ENCODE peak calls at places on chromosomes 1 and 21, in six cellular contexts. I is adrenal gland, C is brain microvascular endothelial cell, Z is body of pancreas, K is psoas muscle, F is left ventricle myocardium inferior. P is an unnamed sample.

GRCh38 chr1:71463144-71463543 is 382.3 kb upstream of the ZRANB2 start:
- DNase-seq in I (no peak), C (no peak), Z (no peak), K (no peak), F (no peak), P (no peak)

GRCh38 chr1:97433520-97434175 is 487.2 kb downstream of the DPYD start:
- DNase-seq in I (no peak), C (peak), Z (no peak), K (no peak), F (no peak), P (no peak)

GRCh38 chr1:66364578-66365391 is 169.2 kb upstream of the SGIP1 start:
- DNase-seq in I (no peak), C (no peak), Z (no peak), K (no peak), F (no peak), P (no peak)

GRCh38 chr1:240801445-240801844 is 189.5 kb upstream of the GREM2 start:
- DNase-seq in I (no peak), C (no peak), Z (peak), K (no peak), F (no peak), P (no peak)

GRCh38 chr1:162397943-162398560 is 13.9 kb downstream of the SH2D1B start:
- DNase-seq in I (no peak), C (no peak), Z (no peak), K (no peak), F (no peak), P (no peak)

GRCh38 chr1:204915856-204916485 is 45.3 kb downstream of the NFASC start:
- DNase-seq in I (no peak), C (no peak), Z (no peak), K (no peak), F (no peak), P (no peak)

GRCh38 chr1:111045033-111045722 is 81.5 kb upstream of the LRIF1 start:
- DNase-seq in I (no peak), C (no peak), Z (peak), K (no peak), F (no peak), P (no peak)

GRCh38 chr1:65725064-65725463 is 67.6 kb upstream of the PDE4B start:
- DNase-seq in I (no peak), C (no peak), Z (no peak), K (no peak), F (no peak), P (no peak)

GRCh38 chr1:151828931-151829330 is 2.7 kb downstream of the RORC start:
- DNase-seq in I (peak), C (peak), Z (peak), K (peak), F (no peak), P (no peak)

GRCh38 chr1:103523346-103523745 is 2.2 kb upstream of the RNPC3 start:
- DNase-seq in I (no peak), C (no peak), Z (no peak), K (no peak), F (no peak), P (no peak)

GRCh38 chr1:85992756-85993155 is 163.8 kb downstream of the COL24A1 start:
- DNase-seq in I (no peak), C (peak), Z (no peak), K (no peak), F (no peak), P (no peak)

DNA sequence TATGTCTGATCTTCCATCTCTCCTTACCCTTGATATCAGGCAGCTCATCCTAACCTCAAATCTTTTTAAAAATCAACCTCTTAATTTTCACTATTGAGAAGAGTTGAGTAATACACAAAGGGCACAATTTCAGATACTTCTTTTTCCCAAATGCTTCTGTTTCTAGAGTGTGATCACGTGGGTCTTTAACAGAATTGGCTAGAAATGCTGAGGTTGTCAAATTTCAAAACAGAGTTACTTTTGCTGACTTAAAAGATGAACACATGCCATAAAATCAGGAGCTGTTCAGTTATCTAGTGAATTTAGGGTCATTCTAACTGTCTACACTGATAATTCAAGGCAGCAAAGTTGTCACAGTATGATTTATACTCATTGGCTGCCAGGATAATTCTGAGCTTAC is 63.6 kb upstream of the NGF start:
- DNase-seq in I (no peak), C (no peak), Z (no peak), K (no peak), F (no peak), P (no peak)
- H3K27ac ChIP-seq in I (no peak), C (no peak), Z (no peak), K (no peak), F (no peak), P (no peak)

GRCh38 chr1:3317456-3317855 is 137.0 kb upstream of the ARHGEF16 start:
- DNase-seq in I (no peak), C (no peak), Z (no peak), K (no peak), F (no peak), P (no peak)
- H3K4me3 ChIP-seq in I (no peak), C (no peak), Z (no peak), K (no peak), F (no peak), P (no peak)

DNA sequence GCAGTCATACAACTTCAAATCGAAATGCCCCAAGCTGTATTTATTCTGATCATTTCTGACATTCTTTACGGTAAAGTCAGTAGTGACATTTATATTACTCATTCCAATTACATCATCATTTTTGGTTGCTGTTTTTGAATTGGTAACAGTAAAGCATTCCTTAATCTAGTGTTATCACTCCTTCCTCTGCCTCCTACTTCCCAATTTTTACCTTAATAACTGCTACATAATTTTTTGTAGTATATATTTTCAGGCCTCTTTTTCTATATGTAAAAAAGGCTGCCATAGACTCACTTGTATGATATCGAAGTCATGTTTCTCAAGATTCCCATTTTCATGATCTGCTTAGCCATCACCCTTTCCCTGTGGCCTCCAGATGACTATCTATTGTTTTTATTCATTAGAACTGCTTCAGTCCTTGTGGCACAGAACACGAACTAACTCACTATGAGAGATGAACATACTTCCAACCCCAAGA is 167.2 kb downstream of the RUNX1 start:
- DNase-seq in I (no peak), C (no peak), Z (no peak), K (no peak), F (no peak), P (no peak)
- H3K27ac ChIP-seq in I (no peak), C (peak), Z (no peak), K (no peak), F (no peak), P (no peak)

DNA sequence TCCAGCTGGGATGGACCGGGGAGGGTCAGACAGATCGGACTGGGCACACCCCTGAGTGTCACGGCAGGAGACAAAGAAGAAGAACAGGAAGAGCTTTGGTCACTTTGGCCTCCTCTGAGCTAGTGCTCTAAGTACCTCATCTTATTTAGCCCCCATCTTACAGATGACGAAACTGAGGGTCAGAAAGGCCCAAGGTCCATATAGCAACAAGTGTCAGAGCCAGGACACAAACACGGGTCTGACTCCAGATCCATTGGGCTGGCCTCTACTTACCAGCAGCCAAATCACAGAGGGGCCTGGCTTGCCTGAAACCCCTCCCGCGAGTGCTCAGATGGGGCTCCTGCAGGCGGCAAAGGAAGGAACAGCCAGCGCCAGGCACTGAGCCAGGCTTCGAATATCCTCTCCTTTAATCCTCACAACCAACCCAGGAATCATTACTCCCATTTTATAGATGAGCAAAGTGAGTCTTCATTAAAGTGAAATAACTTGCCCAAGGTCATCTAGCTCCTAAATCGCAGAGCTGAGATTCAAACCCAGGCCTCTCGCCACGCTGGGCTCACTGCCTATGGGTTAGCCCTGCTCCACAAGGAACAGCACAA is 25.7 kb upstream of the SELENON start:
- DNase-seq in I (no peak), C (no peak), Z (peak), K (no peak), F (no peak), P (no peak)
- H3K4me3 ChIP-seq in I (no peak), C (no peak), Z (no peak), K (no peak), F (no peak), P (no peak)

DNA sequence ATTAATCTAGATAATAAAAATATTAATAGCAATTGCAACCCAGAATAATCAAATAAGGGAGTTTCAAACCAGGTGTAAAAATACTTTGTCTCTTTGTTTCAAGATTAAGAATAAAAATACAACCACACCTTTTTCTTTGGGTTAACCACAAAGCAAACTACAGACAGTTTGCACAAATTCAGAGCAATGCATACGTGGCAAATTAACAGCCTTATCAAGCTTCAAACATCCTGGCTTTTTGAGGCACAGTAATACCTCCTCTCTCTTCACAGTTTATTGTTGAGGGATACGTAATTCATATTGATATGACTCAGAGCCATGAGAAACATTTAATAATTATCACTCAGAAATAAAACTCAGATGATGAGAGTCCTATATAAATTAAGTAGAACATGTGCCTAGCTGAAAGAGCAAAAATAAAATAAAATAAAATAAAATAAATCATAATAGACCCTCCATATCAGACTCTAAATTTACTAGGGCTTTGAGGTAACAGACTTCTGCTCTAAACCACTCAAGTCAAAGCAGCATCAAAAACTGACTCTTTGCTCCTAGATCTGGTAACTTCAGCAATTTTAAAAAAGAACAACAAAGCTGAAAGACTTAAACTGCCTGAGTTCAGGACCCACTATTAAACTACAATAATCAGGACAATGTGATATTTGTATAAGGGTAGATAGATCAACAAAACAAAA is 11.4 kb downstream of the EDEM3 start:
- DNase-seq in I (no peak), C (no peak), Z (no peak), K (no peak), F (no peak), P (no peak)
- H3K27ac ChIP-seq in I (no peak), C (no peak), Z (no peak), K (no peak), F (no peak), P (no peak)

GRCh38 chr1:179124866-179125265 is 43.0 kb downstream of the TOR3A start:
- DNase-seq in I (no peak), C (peak), Z (no peak), K (no peak), F (no peak), P (no peak)

GRCh38 chr1:179128520-179128919 is 46.6 kb downstream of the TOR3A start:
- DNase-seq in I (no peak), C (no peak), Z (peak), K (no peak), F (no peak), P (no peak)

GRCh38 chr1:179126338-179127060 is 44.6 kb downstream of the TOR3A start:
- DNase-seq in I (peak), C (no peak), Z (peak), K (peak), F (no peak), P (peak)

GRCh38 chr1:179127163-179127895 is 45.5 kb downstream of the TOR3A start:
- DNase-seq in I (no peak), C (no peak), Z (no peak), K (no peak), F (no peak), P (no peak)

GRCh38 chr1:179129702-179130473 is 48.0 kb downstream of the TOR3A start:
- DNase-seq in I (no peak), C (no peak), Z (no peak), K (no peak), F (no peak), P (no peak)
- H3K4me3 ChIP-seq in I (no peak), C (no peak), Z (no peak), K (peak), F (peak), P (peak)

DNA sequence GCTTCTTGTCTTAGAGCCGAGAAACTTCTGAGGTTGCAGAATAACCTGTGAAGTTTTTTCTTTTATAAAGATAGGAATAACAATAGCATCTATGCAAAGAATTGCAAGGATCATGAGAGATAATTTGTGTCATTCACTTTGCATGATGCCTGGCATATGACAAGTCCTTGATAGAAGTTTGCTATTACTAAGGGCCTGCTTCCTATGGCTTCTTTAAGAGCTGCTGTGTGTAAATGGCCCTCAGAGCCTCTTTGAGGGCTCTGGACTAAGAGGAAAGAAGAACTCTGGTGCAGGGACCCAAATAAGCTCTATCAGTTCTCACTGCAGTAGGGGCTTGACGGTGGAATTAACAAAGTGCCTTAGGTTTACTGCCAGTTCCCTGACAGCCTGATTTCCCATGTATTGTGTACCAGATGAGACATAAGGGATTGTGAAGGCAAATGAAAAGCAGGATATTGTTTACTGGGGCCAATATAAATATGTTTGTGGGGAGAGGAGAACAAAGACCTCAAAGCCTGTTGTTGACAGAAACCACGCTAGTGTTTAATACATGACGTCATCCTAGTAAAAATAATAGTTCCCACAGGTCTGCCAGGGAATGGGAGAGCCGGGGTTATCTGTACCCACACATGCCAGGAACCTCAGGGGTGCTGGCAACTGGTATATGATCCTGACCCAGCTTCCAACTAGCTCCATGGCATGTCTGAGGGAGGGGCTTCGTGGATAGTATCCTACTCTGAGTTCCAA is 131.2 kb upstream of the UBE2U start:
- DNase-seq in I (no peak), C (no peak), Z (peak), K (no peak), F (no peak), P (no peak)
- H3K27ac ChIP-seq in I (no peak), C (peak), Z (no peak), K (no peak), F (peak), P (peak)

DNA sequence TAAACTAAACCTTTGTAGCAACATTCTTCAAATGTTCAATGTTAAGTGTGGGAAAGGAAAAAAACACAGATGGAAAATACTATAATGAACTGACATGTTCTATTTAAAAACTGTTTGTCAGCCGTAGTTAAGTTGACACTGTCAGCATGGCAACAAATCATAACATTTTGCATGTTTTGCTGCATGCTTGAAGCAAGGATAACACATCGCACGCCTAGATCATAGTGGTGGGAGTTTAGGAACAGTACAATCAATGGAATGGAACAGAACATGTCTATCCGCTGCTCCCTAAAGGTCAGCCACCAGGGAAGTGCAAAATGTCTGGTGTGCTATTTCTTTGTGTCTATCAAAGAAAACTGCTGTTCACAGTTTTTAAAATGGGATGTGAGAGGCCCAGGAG is 62.5 kb upstream of the ESRRG start:
- DNase-seq in I (no peak), C (no peak), Z (no peak), K (no peak), F (no peak), P (no peak)
- H3K4me3 ChIP-seq in I (no peak), C (no peak), Z (no peak), K (peak), F (peak), P (no peak)

GRCh38 chr1:21184266-21184665 is 7.6 kb upstream of the EIF4G3 start:
- DNase-seq in I (no peak), C (no peak), Z (no peak), K (no peak), F (no peak), P (no peak)

GRCh38 chr1:21176589-21177555 is at the start of gene EIF4G3:
- DNase-seq in I (peak), C (peak), Z (peak), K (peak), F (peak), P (peak)

GRCh38 chr1:21185221-21185731 is 8.6 kb upstream of the EIF4G3 start:
- DNase-seq in I (no peak), C (no peak), Z (no peak), K (no peak), F (no peak), P (no peak)

DNA sequence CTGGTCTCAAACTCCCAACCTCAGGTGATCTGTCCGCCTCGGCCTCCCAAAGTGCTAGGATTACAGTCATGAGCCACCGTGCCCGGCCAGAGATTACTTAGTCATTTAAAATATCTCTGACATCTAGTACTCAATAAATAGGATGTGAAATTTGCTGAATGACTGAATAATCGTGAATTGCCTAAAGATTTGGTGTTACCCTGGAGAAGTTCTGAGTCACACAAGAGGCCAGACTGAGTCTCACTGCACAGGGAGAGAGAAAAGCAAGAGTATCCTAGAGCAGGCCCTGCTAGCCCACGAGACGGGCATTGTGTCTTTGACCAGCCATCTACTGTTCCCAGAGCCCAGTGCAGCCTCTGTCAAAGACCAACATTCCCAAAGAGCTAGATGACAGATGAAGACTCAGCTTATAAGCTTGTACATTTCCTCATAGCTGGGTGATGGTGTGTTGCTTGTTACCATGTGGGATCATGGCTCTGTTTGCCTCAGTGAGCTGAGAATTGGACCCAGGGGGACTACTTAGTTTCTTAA is 5.5 kb upstream of the EIF4G3 start:
- DNase-seq in I (no peak), C (no peak), Z (no peak), K (no peak), F (no peak), P (no peak)
- H3K27ac ChIP-seq in I (no peak), C (no peak), Z (no peak), K (no peak), F (no peak), P (no peak)

P was measured in dorsolateral prefrontal cortex.